ENCODE peak calls at places on chromosomes 4 and X, in four cellular contexts. M, E, W and O are unnamed samples.
A peak's percentile ranks its signal among the peaks of the same experiment; 100 is the strongest.

GRCh38 chr4:144399927-144400326 is 246.0 kb upstream of the HHIP start:
- DNase-seq in M (no peak), E (no peak), W (no peak), O (no peak)

GRCh38 chrX:10952619-10953018 is 158.5 kb upstream of the HCCS start:
- DNase-seq in M (no peak), E (no peak), W (no peak), O (no peak)

GRCh38 chr4:147640331-147640730 is 23.1 kb downstream of the TMEM184C start:
- DNase-seq in M (no peak), E (no peak), W (no peak), O (no peak)

GRCh38 chr4:168713193-168713592 is 216.3 kb downstream of the PALLD start:
- DNase-seq in M (no peak), E (no peak), W (no peak), O (no peak)

GRCh38 chr4:137749466-137749865 is 217.2 kb upstream of the PCDH18 start:
- DNase-seq in M (no peak), E (no peak), W (no peak), O (no peak)

GRCh38 chr4:119785963-119786362 is 157.4 kb upstream of the PDE5A start:
- DNase-seq in M (no peak), E (no peak), W (peak; percentile 22), O (peak; percentile 58)

GRCh38 chr4:152106113-152106763 is 345.4 kb upstream of the GATB start:
- DNase-seq in M (no peak), E (no peak), W (no peak), O (peak; percentile 76)

GRCh38 chr4:135185256-135185655 is 983.7 kb upstream of the PABPC4L start:
- DNase-seq in M (no peak), E (no peak), W (peak; percentile 54), O (no peak)

GRCh38 chrX:55057691-55058249 is 17.1 kb upstream of the PAGE2B start:
- DNase-seq in M (no peak), E (peak; percentile 20), W (peak; percentile 11), O (peak; percentile 31)

GRCh38 chrX:12709047-12709446 is 82.2 kb upstream of the PRPS2 start:
- DNase-seq in M (no peak), E (no peak), W (peak; percentile 72), O (no peak)